ENCODE peak calls at places on chromosome 19, in seven cellular contexts. One of them, this sample, is unnamed.

GRCh38 chr19:23415561-23416191 is 20.4 kb upstream of the ZNF91 start:
- DNase-seq in MCF 10A: no peak
- DNase-seq in Calu3: no peak
- DNase-seq in cardiac fibroblast: no peak
- DNase-seq in tibial nerve: no peak
- DNase-seq in spleen: no peak
- DNase-seq in thoracic aorta: no peak
- DNase-seq in this sample: no peak

GRCh38 chr19:3027292-3027691 is 1.8 kb downstream of the TLE2 start:
- DNase-seq in MCF 10A: no peak
- DNase-seq in Calu3: no peak
- DNase-seq in cardiac fibroblast: no peak
- DNase-seq in tibial nerve: no peak
- DNase-seq in spleen: no peak
- DNase-seq in thoracic aorta: no peak
- DNase-seq in this sample: no peak

GRCh38 chr19:11168568-11168967 is 13.0 kb upstream of the SPC24 start:
- DNase-seq in MCF 10A: peak
- DNase-seq in Calu3: peak
- DNase-seq in cardiac fibroblast: peak
- DNase-seq in tibial nerve: no peak
- DNase-seq in spleen: no peak
- DNase-seq in thoracic aorta: no peak
- DNase-seq in this sample: peak

GRCh38 chr19:39411006-39411831 is 1.2 kb upstream of the PLEKHG2 start:
- DNase-seq in MCF 10A: peak
- DNase-seq in Calu3: peak
- DNase-seq in cardiac fibroblast: peak
- DNase-seq in tibial nerve: peak
- DNase-seq in spleen: peak
- DNase-seq in thoracic aorta: no peak
- DNase-seq in this sample: peak

GRCh38 chr19:47258895-47259555 is 2.7 kb downstream of the CCDC9 start:
- DNase-seq in MCF 10A: no peak
- DNase-seq in Calu3: no peak
- DNase-seq in cardiac fibroblast: no peak
- DNase-seq in tibial nerve: no peak
- DNase-seq in spleen: peak
- DNase-seq in thoracic aorta: no peak
- DNase-seq in this sample: no peak

GRCh38 chr19:38975861-38976271 is 324 bp upstream of the FBXO17 start:
- DNase-seq in MCF 10A: no peak
- DNase-seq in Calu3: peak
- DNase-seq in cardiac fibroblast: peak
- DNase-seq in tibial nerve: no peak
- DNase-seq in spleen: no peak
- DNase-seq in thoracic aorta: no peak
- DNase-seq in this sample: no peak

GRCh38 chr19:41541990-41542584 is 33.9 kb upstream of the CEACAM21 start:
- DNase-seq in MCF 10A: peak
- DNase-seq in Calu3: peak
- DNase-seq in cardiac fibroblast: peak
- DNase-seq in tibial nerve: peak
- DNase-seq in spleen: peak
- DNase-seq in thoracic aorta: no peak
- DNase-seq in this sample: no peak

GRCh38 chr19:33275559-33275932 is 26.8 kb downstream of the CEBPA start:
- DNase-seq in MCF 10A: no peak
- DNase-seq in Calu3: no peak
- DNase-seq in cardiac fibroblast: no peak
- DNase-seq in tibial nerve: no peak
- DNase-seq in spleen: peak
- DNase-seq in thoracic aorta: no peak
- DNase-seq in this sample: no peak

GRCh38 chr19:690203-690602 is 5.0 kb downstream of the PRSS57 start:
- DNase-seq in MCF 10A: no peak
- DNase-seq in Calu3: no peak
- DNase-seq in cardiac fibroblast: no peak
- DNase-seq in tibial nerve: no peak
- DNase-seq in spleen: no peak
- DNase-seq in thoracic aorta: no peak
- DNase-seq in this sample: no peak

GRCh38 chr19:42295831-42296525 is 6.0 kb upstream of the PRR19 start:
- DNase-seq in MCF 10A: peak
- DNase-seq in Calu3: peak
- DNase-seq in cardiac fibroblast: peak
- DNase-seq in tibial nerve: peak
- DNase-seq in spleen: peak
- DNase-seq in thoracic aorta: no peak
- DNase-seq in this sample: no peak

GRCh38 chr19:45097450-45097775 is 4.4 kb downstream of the PPP1R37 start:
- DNase-seq in MCF 10A: no peak
- DNase-seq in Calu3: no peak
- DNase-seq in cardiac fibroblast: no peak
- DNase-seq in tibial nerve: no peak
- DNase-seq in spleen: no peak
- DNase-seq in thoracic aorta: no peak
- DNase-seq in this sample: no peak

GRCh38 chr19:18109731-18110671 is 12.4 kb downstream of the MAST3 start:
- DNase-seq in MCF 10A: peak
- DNase-seq in Calu3: peak
- DNase-seq in cardiac fibroblast: no peak
- DNase-seq in tibial nerve: no peak
- DNase-seq in spleen: peak
- DNase-seq in thoracic aorta: no peak
- DNase-seq in this sample: no peak

DNA sequence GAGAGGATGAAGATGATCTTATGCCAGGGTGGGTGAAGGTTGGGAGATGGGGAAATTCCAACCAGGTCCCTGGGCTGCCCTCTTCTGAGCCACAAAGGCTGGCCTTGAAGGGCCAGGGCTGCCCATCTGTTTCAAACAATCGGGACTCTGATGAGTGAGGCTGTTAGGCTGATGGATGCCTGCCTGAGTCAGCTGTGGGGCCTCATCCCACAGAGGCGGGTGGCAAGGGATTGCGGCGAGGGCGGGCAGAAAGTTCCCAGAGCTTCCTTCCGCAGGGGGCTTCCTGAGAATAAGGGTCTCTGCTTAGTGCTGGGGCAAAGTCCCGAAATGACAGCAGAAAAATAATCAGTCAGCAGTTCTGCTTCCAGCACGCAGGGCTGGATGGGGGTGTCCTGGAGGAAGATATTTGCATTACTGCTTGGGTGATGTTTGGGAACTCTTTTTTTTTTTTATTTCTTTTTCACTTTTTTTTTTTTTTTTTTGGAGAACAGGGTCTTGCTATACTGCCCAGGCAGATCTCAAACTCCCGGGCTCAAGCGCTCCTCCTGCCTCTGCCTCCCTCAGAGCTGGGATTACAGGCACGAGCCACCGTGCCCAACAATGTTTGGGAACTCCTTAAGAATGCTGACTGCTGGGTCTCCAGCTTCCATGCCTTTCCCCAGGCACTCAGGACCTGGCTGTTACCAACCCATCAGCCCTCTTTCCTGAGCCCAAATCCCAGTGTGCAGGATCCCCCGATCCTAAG is 14.1 kb downstream of the SH3GL1 start:
- DNase-seq in MCF 10A: no peak
- DNase-seq in Calu3: no peak
- DNase-seq in cardiac fibroblast: no peak
- DNase-seq in tibial nerve: no peak
- DNase-seq in spleen: no peak
- DNase-seq in thoracic aorta: no peak
- DNase-seq in this sample: no peak
- TF ChIP-seq CTCF in MCF 10A: no peak
- TF ChIP-seq CTCF in Calu3: no peak
- TF ChIP-seq CTCF in cardiac fibroblast: peak
- TF ChIP-seq CTCF in tibial nerve: peak
- TF ChIP-seq CTCF in spleen: no peak
- TF ChIP-seq CTCF in thoracic aorta: no peak
- TF ChIP-seq CTCF in this sample: no peak

DNA sequence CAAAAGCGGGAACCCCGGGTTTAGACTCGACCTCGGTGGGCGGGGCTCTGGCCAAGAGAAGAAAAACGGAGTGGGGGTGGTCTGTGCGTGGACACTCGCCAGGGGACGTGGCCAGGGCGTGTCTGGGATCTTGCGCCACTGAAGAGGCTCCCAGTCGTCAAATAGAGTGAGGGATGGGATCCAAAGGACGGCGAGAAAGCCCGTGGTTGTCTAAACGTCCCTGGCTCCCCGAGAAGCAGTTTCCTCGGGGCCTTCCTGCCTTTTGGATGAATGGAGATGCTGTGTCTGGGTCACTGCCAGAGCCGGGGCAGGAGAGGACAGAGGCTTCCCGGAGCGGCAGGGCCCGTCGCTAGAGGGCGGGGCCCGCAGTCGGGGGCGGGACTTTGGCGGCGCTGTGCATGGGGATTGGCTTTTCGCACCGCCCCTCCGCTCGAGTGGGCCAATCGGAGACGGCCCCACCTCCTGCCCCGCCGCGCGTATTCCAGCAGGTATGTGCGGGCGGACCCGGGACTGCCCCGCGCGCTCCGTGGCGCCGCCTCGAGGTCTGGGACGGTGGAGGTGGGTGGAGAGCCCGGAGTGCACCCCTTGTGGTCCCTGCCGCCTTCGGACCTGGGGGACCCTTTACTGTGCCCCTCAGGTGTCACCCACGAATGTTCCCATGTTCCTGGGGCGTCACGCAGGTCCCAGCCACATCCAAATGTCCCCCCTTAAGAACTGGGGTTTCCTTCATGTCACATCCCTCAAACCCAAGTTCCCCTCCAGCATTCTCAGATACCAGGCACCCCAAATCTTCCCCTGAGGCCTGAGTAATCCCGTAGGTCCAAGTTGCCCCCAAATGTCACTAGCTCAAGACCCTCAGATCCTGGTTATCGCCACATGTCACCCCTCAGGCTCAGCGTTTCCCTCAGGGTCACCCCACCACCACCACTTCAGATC is 38.4 kb downstream of the ZSWIM4 start:
- DNase-seq in MCF 10A: peak
- DNase-seq in Calu3: peak
- DNase-seq in cardiac fibroblast: peak
- DNase-seq in tibial nerve: peak
- DNase-seq in spleen: peak
- DNase-seq in thoracic aorta: peak
- DNase-seq in this sample: no peak
- TF ChIP-seq CTCF in MCF 10A: peak
- TF ChIP-seq CTCF in Calu3: peak
- TF ChIP-seq CTCF in cardiac fibroblast: peak
- TF ChIP-seq CTCF in tibial nerve: peak
- TF ChIP-seq CTCF in spleen: peak
- TF ChIP-seq CTCF in thoracic aorta: peak
- TF ChIP-seq CTCF in this sample: peak

DNA sequence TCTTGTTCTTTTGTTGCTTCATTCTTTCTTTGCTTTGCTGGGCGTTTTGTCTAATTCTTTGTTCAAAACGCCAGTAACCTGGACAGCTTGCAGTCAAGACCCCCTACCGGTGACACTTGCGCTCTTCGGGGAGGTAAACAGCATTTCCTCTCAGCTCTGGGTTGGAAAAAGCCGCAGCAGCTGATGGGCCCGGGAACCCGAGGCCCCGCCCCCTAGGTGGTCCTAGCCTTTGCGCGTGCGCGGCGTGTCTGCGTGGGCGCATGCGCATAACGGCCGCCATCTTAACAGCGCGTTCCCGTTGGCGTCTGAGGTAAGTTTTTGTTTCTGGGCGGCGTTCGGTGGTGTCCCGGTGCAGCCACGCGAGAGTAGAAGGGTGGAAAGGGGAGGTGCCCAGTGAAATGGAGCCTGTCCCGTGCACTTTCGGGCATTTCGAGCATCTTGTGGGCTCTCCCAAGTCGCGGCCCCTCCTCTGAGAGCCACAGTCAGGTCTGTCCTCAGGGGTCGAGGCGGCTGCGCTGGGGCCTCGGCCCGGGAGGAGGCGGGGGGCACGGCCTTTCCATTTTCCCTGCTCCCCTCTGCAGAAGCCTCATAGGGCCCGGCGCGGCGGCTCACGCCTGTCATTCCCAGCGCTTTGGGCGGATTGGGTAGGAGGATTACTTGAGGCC is at the start of gene ZNF559:
- DNase-seq in MCF 10A: peak
- DNase-seq in Calu3: peak
- DNase-seq in cardiac fibroblast: peak
- DNase-seq in tibial nerve: peak
- DNase-seq in spleen: peak
- DNase-seq in thoracic aorta: peak
- DNase-seq in this sample: peak
- TF ChIP-seq CTCF in MCF 10A: no peak
- TF ChIP-seq CTCF in Calu3: no peak
- TF ChIP-seq CTCF in cardiac fibroblast: peak
- TF ChIP-seq CTCF in tibial nerve: peak
- TF ChIP-seq CTCF in spleen: peak
- TF ChIP-seq CTCF in thoracic aorta: peak
- TF ChIP-seq CTCF in this sample: peak

GRCh38 chr19:49428547-49429451 is 3.6 kb downstream of the GFY start:
- DNase-seq in MCF 10A: no peak
- DNase-seq in Calu3: no peak
- DNase-seq in cardiac fibroblast: no peak
- DNase-seq in tibial nerve: no peak
- DNase-seq in spleen: no peak
- DNase-seq in thoracic aorta: no peak
- DNase-seq in this sample: no peak

GRCh38 chr19:49432141-49433073 is 7.2 kb downstream of the GFY start:
- DNase-seq in MCF 10A: no peak
- DNase-seq in Calu3: no peak
- DNase-seq in cardiac fibroblast: no peak
- DNase-seq in tibial nerve: no peak
- DNase-seq in spleen: no peak
- DNase-seq in thoracic aorta: no peak
- DNase-seq in this sample: no peak

GRCh38 chr19:49431330-49431749 is 6.2 kb downstream of the GFY start:
- DNase-seq in MCF 10A: no peak
- DNase-seq in Calu3: no peak
- DNase-seq in cardiac fibroblast: no peak
- DNase-seq in tibial nerve: no peak
- DNase-seq in spleen: no peak
- DNase-seq in thoracic aorta: no peak
- DNase-seq in this sample: no peak

GRCh38 chr19:49430172-49430677 is 5.0 kb downstream of the GFY start:
- DNase-seq in MCF 10A: no peak
- DNase-seq in Calu3: no peak
- DNase-seq in cardiac fibroblast: no peak
- DNase-seq in tibial nerve: no peak
- DNase-seq in spleen: no peak
- DNase-seq in thoracic aorta: no peak
- DNase-seq in this sample: no peak

DNA sequence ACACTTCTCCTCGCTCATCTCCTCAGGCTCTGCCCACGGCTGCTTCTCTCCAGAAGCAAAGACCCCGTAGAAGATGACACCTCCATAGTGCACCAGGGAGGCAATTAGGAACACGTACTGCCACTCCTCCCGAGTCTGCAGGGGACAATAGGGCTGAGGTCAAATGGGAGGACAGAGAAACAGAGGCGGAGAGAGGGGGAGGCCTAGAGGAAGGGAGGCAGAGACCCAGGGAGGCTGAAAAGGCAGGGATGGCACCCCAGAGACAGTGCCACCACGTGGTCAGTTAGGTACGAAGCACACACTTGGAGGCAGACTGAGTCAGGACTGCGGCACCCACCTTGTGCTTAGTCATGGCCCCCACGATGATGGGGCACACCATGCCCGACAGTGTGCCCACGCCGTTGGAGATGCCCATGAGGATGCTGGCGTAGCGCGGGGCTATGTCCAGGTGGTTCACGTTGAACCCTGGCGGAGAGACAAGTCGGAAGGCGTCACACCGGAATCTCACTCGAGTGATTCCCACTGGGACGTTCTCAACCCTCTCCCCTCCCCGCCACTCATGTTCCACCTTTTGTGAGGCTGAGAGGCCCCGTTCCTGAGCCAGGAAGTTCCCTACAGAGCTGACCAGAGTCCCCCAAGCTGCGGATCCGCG is 5.6 kb downstream of the GFY start:
- DNase-seq in MCF 10A: peak
- DNase-seq in Calu3: peak
- DNase-seq in cardiac fibroblast: no peak
- DNase-seq in tibial nerve: no peak
- DNase-seq in spleen: no peak
- DNase-seq in thoracic aorta: no peak
- DNase-seq in this sample: no peak
- TF ChIP-seq CTCF in MCF 10A: peak
- TF ChIP-seq CTCF in Calu3: no peak
- TF ChIP-seq CTCF in cardiac fibroblast: peak
- TF ChIP-seq CTCF in tibial nerve: no peak
- TF ChIP-seq CTCF in spleen: peak
- TF ChIP-seq CTCF in thoracic aorta: no peak
- TF ChIP-seq CTCF in this sample: no peak

This sample was measured in AG09319.